ENCODE peak calls at places on chromosomes 6 and 20, in eight cellular contexts. X, P, G, Y, U, A, H and B are unnamed samples.

GRCh38 chr6:125444234-125444949 is 142.6 kb upstream of the HDDC2 start:
- DNase-seq in U (no peak), H (no peak), X (no peak), P (no peak), Y (no peak), G (no peak), A (no peak), B (no peak)

GRCh38 chr20:41615671-41616070 is 2.5 kb downstream of the CHD6 start:
- DNase-seq in G (no peak), U (no peak), X (no peak), P (no peak), Y (no peak), A (no peak), H (no peak), B (no peak)

GRCh38 chr20:62774076-62774714 is 22.1 kb upstream of the MRGBP start:
- DNase-seq in H (no peak), A (peak), G (no peak), U (no peak), X (no peak), Y (no peak), P (no peak), B (no peak)

GRCh38 chr20:17622851-17623508 is 53.1 kb downstream of the DSTN start:
- DNase-seq in Y (no peak), A (no peak), H (no peak), U (no peak), P (peak), G (no peak), X (no peak), B (no peak)

GRCh38 chr20:41617059-41617921 is 887 bp downstream of the CHD6 start:
- DNase-seq in G (peak), A (no peak), H (peak), U (peak), Y (peak), P (peak), X (peak), B (peak)

GRCh38 chr20:30484749-30485070 is 772.8 kb upstream of the DEFB115 start:
- DNase-seq in U (no peak), A (no peak), P (no peak), Y (no peak), X (no peak), G (no peak), H (no peak), B (peak)

GRCh38 chr6:44667668-44668390 is 280.3 kb downstream of the CDC5L start:
- DNase-seq in X (no peak), U (no peak), P (peak), G (no peak), Y (no peak), A (no peak), H (no peak), B (peak)

GRCh38 chr20:63120286-63121090 is 95.4 kb downstream of the YTHDF1 start:
- DNase-seq in X (no peak), P (no peak), U (no peak), Y (no peak), G (no peak), A (no peak), H (no peak), B (no peak)

GRCh38 chr6:142952614-142953013 is 7.6 kb upstream of the HIVEP2 start:
- DNase-seq in P (no peak), Y (no peak), G (no peak), H (no peak), X (no peak), U (no peak), A (no peak), B (no peak)

GRCh38 chr20:44017905-44018683 is 103.4 kb downstream of the TOX2 start:
- DNase-seq in G (no peak), U (peak), X (peak), H (no peak), Y (no peak), P (no peak), A (peak), B (no peak)

GRCh38 chr6:44072452-44072958 is 54.7 kb downstream of the MRPL14 start:
- DNase-seq in H (no peak), P (no peak), U (no peak), X (no peak), G (no peak), Y (no peak), A (no peak), B (no peak)

GRCh38 chr6:133726188-133726587 is 162.7 kb upstream of the TCF21 start:
- DNase-seq in G (no peak), P (no peak), U (no peak), X (no peak), A (no peak), H (no peak), Y (no peak), B (no peak)

GRCh38 chr6:157456524-157456829 is 75.5 kb downstream of the ZDHHC14 start:
- DNase-seq in U (no peak), G (no peak), P (no peak), A (no peak), X (no peak), Y (no peak), H (no peak), B (no peak)

GRCh38 chr6:90274481-90275030 is 22.1 kb downstream of the BACH2 start:
- DNase-seq in U (no peak), Y (no peak), P (no peak), H (no peak), G (peak), A (no peak), X (no peak), B (no peak)

GRCh38 chr20:62156592-62157386 is 13.2 kb downstream of the SS18L1 start:
- DNase-seq in Y (no peak), P (peak), H (no peak), U (no peak), X (peak), A (no peak), G (peak), B (peak)

GRCh38 chr6:35401514-35401913 is 50.6 kb upstream of the FANCE start:
- DNase-seq in U (no peak), A (no peak), P (no peak), H (no peak), G (no peak), X (no peak), Y (no peak), B (no peak)

GRCh38 chr6:35590622-35591066 is 77.9 kb upstream of the TULP1 start:
- DNase-seq in P (no peak), Y (peak), U (no peak), A (no peak), X (no peak), H (no peak), G (no peak), B (no peak)

GRCh38 chr6:161295784-161296183 is 21.9 kb upstream of the AGPAT4 start:
- DNase-seq in P (no peak), A (no peak), X (no peak), Y (no peak), U (no peak), G (no peak), H (no peak), B (no peak)

GRCh38 chr20:20404546-20405092 is 36.7 kb downstream of the INSM1 start:
- DNase-seq in A (no peak), P (no peak), G (no peak), U (no peak), Y (no peak), H (no peak), X (no peak), B (no peak)

GRCh38 chr20:37276494-37277252 is 12.8 kb upstream of the MANBAL start:
- DNase-seq in P (no peak), X (peak), U (peak), G (no peak), Y (peak), A (peak), H (no peak), B (no peak)

GRCh38 chr6:73024598-73024997 is 200.7 kb downstream of the KHDC1L start:
- DNase-seq in P (no peak), U (no peak), A (no peak), H (no peak), Y (no peak), G (no peak), X (peak), B (no peak)

GRCh38 chr6:148109732-148110131 is 232.9 kb upstream of the SASH1 start:
- DNase-seq in U (no peak), X (no peak), A (peak), P (no peak), H (no peak), Y (no peak), G (no peak), B (peak)

GRCh38 chr6:85795966-85796365 is 153.3 kb upstream of the SYNCRIP start:
- DNase-seq in U (no peak), P (no peak), H (no peak), X (no peak), G (no peak), Y (no peak), A (no peak), B (no peak)

GRCh38 chr20:17608701-17609497 is 39.0 kb downstream of the DSTN start:
- DNase-seq in G (no peak), Y (no peak), P (no peak), X (no peak), U (no peak), A (no peak), H (no peak), B (no peak)

GRCh38 chr20:36572701-36573102 is 695 bp upstream of the TGIF2 start:
- DNase-seq in H (no peak), U (no peak), P (no peak), A (peak), X (peak), G (peak), Y (no peak), B (no peak)

GRCh38 chr6:150334790-150335783 is 33.7 kb upstream of the IYD start:
- DNase-seq in H (peak), A (no peak), P (peak), G (no peak), X (peak), Y (peak), U (peak), B (peak)

GRCh38 chr20:2745936-2746635 is 53.5 kb downstream of the EBF4 start:
- DNase-seq in A (no peak), G (no peak), U (no peak), P (no peak), H (no peak), X (no peak), Y (no peak), B (no peak)

GRCh38 chr6:159813781-159814180 is 13.7 kb downstream of the PNLDC1 start:
- DNase-seq in Y (no peak), U (no peak), A (no peak), G (no peak), X (no peak), P (no peak), H (no peak), B (no peak)

GRCh38 chr6:50602191-50602810 is 111.0 kb upstream of the TFAP2D start:
- DNase-seq in U (peak), Y (no peak), P (no peak), X (peak), H (peak), G (no peak), A (peak), B (peak)

GRCh38 chr20:51861726-51862466 is 59.6 kb upstream of the SALL4 start:
- DNase-seq in P (no peak), Y (no peak), U (no peak), G (no peak), H (no peak), X (no peak), A (no peak), B (no peak)

GRCh38 chr6:35686873-35687557 is 1.7 kb downstream of the FKBP5 start:
- DNase-seq in H (no peak), U (no peak), P (no peak), A (no peak), Y (no peak), G (no peak), X (no peak), B (no peak)

GRCh38 chr6:33815854-33816253 is 12.1 kb upstream of the MLN start:
- DNase-seq in X (peak), G (no peak), Y (peak), P (peak), U (peak), A (peak), H (no peak), B (peak)

GRCh38 chr20:22825076-22825475 is 210.0 kb upstream of the SSTR4 start:
- DNase-seq in P (no peak), A (no peak), G (no peak), X (peak), U (peak), Y (no peak), H (peak), B (no peak)

GRCh38 chr6:112282217-112282616 is 27.9 kb upstream of the LAMA4 start:
- DNase-seq in X (peak), P (peak), H (peak), U (peak), G (no peak), A (no peak), Y (peak), B (peak)

GRCh38 chr6:9520417-9521151 is 894.3 kb downstream of the TFAP2A start:
- DNase-seq in P (no peak), X (peak), G (no peak), U (peak), H (peak), A (no peak), Y (no peak), B (no peak)